ENCODE peak calls at places on chromosomes 7 and 10, in eight cellular contexts. H, I, X, G, O, D, C and F are unnamed samples.

GRCh38 chr10:97960269-97960869 is 70.1 kb downstream of the CRTAC1 start:
- DNase-seq in H (no peak), I (no peak), X (no peak), G (no peak), O (no peak), D (peak; percentile 8), C (no peak), F (no peak)

GRCh38 chr7:129332354-129333056 is 101.7 kb upstream of the STRIP2 start:
- DNase-seq in H (no peak), I (no peak), X (peak; percentile 24), G (no peak), O (no peak), D (no peak), C (peak; percentile 4), F (no peak)

GRCh38 chr10:71297343-71297742 is 21.7 kb upstream of the SLC29A3 start:
- DNase-seq in H (no peak), I (no peak), X (no peak), G (no peak), O (no peak), D (no peak), C (no peak), F (no peak)

GRCh38 chr10:60778978-60779668 is 845 bp downstream of the CDK1 start:
- DNase-seq in H (no peak), I (no peak), X (no peak), G (no peak), O (no peak), D (no peak), C (no peak), F (no peak)

GRCh38 chr7:112358456-112358855 is 91.8 kb upstream of the IFRD1 start:
- DNase-seq in H (no peak), I (no peak), X (no peak), G (no peak), O (no peak), D (no peak), C (no peak), F (no peak)

GRCh38 chr7:46281071-46281470 is 360.0 kb upstream of the IGFBP3 start:
- DNase-seq in H (no peak), I (no peak), X (no peak), G (no peak), O (no peak), D (no peak), C (no peak), F (no peak)

GRCh38 chr7:93574269-93574645 is 267 bp downstream of the CALCR start:
- DNase-seq in H (no peak), I (no peak), X (no peak), G (no peak), O (no peak), D (no peak), C (no peak), F (no peak)

GRCh38 chr10:82544377-82544776 is 669.4 kb downstream of the NRG3 start:
- DNase-seq in H (no peak), I (no peak), X (no peak), G (no peak), O (no peak), D (peak; percentile 80), C (no peak), F (no peak)

GRCh38 chr7:106959753-106960152 is 84.8 kb upstream of the PRKAR2B start:
- DNase-seq in H (no peak), I (no peak), X (no peak), G (no peak), O (no peak), D (peak; percentile 63), C (no peak), F (peak; percentile 3)

GRCh38 chr10:1036341-1036791 is 10.7 kb upstream of the IDI2 start:
- DNase-seq in H (peak; percentile 57), I (no peak), X (peak; percentile 41), G (no peak), O (no peak), D (no peak), C (peak; percentile 35), F (peak; percentile 82)

GRCh38 chr7:158407581-158408331 is 179.9 kb downstream of the PTPRN2 start:
- DNase-seq in H (no peak), I (no peak), X (peak; percentile 3), G (no peak), O (no peak), D (peak; percentile 66), C (peak; percentile 36), F (no peak)

GRCh38 chr7:122896509-122896908 is 10.2 kb upstream of the CADPS2 start:
- DNase-seq in H (no peak), I (no peak), X (no peak), G (no peak), O (no peak), D (no peak), C (no peak), F (no peak)

GRCh38 chr7:95342642-95343252 is 18.4 kb upstream of the PON1 start:
- DNase-seq in H (no peak), I (no peak), X (no peak), G (no peak), O (no peak), D (peak; percentile 60), C (no peak), F (no peak)

GRCh38 chr7:123849855-123850254 is 4.9 kb downstream of the HYAL4 start:
- DNase-seq in H (no peak), I (no peak), X (no peak), G (no peak), O (no peak), D (no peak), C (no peak), F (no peak)

GRCh38 chr10:13087601-13087985 is 12.4 kb upstream of the OPTN start:
- DNase-seq in H (no peak), I (no peak), X (no peak), G (no peak), O (no peak), D (no peak), C (no peak), F (no peak)

GRCh38 chr7:74518654-74519053 is 64.9 kb downstream of the GTF2IRD1 start:
- DNase-seq in H (no peak), I (no peak), X (no peak), G (no peak), O (no peak), D (no peak), C (no peak), F (no peak)

GRCh38 chr10:28139138-28139537 is 140.3 kb upstream of the ODAD2 start:
- DNase-seq in H (no peak), I (no peak), X (peak; percentile 56), G (no peak), O (no peak), D (no peak), C (peak; percentile 14), F (no peak)

GRCh38 chr10:106982248-106982647 is 182.3 kb downstream of the SORCS1 start:
- DNase-seq in H (no peak), I (no peak), X (no peak), G (no peak), O (no peak), D (no peak), C (no peak), F (no peak)

GRCh38 chr10:62045765-62046521 is 144.4 kb downstream of the ARID5B start:
- DNase-seq in H (peak; percentile 36), I (no peak), X (peak; percentile 77), G (no peak), O (peak; percentile 72), D (peak; percentile 53), C (peak; percentile 93), F (peak; percentile 43)

DNA sequence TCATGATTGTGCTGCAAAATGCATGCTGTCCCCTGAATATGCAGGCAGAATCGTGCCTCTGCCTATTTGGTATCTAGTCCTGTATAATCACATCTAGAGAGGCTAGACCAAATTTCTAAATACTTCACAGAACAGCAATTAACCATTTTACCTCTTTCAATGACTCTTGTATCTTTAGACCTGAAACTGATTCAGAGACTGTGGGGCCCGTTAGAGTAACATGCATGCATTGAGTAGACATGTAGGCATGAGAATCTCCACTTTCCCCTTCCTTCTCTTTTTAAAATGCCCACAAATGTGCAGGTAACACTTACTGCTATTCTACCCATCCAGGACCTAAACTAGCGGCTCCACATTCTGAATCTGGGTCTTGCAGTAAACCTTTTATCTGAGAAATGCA is 8.8 kb downstream of the ZNF92 start:
- DNase-seq in H (no peak), I (no peak), X (no peak), G (no peak), O (no peak), D (no peak), C (no peak), F (no peak)
- H3K4me3 ChIP-seq in H (no peak overlapping the region), I (no peak overlapping the region), X (no peak overlapping the region), G (no peak overlapping the region), O (no peak overlapping the region), D (no peak overlapping the region), C (no peak overlapping the region), F (no peak overlapping the region)

DNA sequence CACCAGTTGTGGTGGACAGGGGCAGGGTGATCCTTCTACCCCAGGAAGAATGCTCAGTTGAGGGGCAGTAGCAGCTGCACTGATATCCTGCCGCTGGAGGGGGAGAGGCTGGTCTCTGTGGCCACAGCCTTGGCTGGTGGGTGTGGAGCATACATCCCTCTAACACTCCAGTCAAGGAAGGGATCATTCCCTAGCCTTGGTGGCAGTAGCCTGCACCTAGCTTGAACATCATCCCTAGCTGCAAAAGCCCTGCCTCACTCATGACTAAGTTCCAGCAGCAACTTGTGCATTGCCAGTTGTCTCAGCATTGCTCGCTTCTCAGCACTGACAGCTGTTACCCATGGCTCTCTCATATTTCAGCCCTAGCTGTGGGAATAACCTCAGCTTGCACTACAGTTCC is 688.9 kb upstream of the POT1 start:
- DNase-seq in H (no peak), I (no peak), X (no peak), G (no peak), O (no peak), D (no peak), C (no peak), F (no peak)
- H3K4me3 ChIP-seq in H (no peak overlapping the region), I (no peak overlapping the region), X (no peak overlapping the region), G (no peak overlapping the region), O (no peak overlapping the region), D (no peak overlapping the region), C (no peak overlapping the region), F (no peak overlapping the region)

DNA sequence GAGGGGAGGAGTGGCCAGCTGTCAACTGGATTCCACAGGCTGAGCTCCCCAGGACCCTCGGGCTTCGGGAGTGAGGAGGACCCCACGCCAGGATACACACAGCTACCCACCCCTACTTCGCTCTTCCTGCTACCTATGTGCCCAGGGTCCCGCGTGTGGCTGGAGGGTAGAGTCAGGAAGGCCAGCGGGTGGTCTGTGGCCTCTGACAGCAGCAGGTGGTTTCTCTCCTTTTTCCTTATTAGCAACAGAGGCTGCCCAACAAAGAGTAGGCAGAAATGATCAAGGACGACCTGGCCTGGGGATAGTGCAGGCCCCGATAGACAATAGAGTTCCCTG is 1.1 kb upstream of the KCNMA1 start:
- DNase-seq in H (no peak), I (no peak), X (no peak), G (no peak), O (no peak), D (no peak), C (no peak), F (no peak)
- H3K4me3 ChIP-seq in H (peak overlapping the region; percentile 49), I (peak overlapping the region; percentile 50), X (peak overlapping the region; percentile 45), G (peak overlapping the region; percentile 48), O (peak overlapping the region; percentile 77), D (no peak overlapping the region), C (peak overlapping the region; percentile 81), F (peak overlapping the region; percentile 11)

DNA sequence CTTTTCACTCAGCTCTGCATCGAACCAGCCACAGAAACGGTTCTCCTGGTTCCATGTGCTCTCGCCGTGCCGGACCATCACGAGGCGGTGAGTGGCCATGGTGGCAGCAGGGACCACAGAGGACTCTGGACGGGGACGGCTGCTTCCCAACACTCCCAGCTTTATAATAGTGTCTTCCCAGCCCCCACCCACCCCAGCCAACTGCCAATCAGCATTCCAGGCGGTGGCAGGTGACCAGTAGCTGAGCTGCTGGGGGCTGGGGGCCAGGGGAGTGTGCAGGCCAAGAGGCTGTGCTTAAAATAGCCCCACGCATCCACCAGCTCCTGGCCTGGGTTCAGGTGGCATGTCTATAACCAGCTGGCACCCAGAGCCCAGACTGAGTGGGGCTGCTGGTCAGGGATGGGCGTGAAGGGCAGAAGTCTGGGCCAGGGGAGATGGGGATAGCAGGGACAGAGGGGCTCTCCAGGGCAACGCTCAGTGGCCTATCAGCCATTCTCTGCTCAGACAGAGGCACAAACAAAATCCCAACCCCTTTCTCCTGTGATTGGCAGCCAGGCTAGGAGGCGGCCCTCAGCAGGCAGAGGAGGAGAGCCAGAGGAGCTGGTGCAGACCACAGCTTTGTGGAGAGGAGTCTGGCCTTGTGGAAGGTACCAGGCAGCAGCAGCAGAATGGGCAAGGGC is at the start of gene PGAM2:
- DNase-seq in H (no peak), I (no peak), X (no peak), G (no peak), O (peak; percentile 42), D (peak; percentile 68), C (no peak), F (no peak)
- H3K4me3 ChIP-seq in H (no peak within 1 kb of the TSS), I (no peak within 1 kb of the TSS), X (no peak within 1 kb of the TSS), G (no peak within 1 kb of the TSS), O (no peak within 1 kb of the TSS), D (no peak within 1 kb of the TSS), C (no peak within 1 kb of the TSS), F (no peak within 1 kb of the TSS)